ENCODE peak calls at places on chromosomes 13 and 19, in five cellular contexts. V, D, T, Z and R are unnamed samples.

GRCh38 chr19:23787106-23787505 is 28.4 kb upstream of the ZNF681 start:
- DNase-seq in V (no peak), D (no peak), T (no peak), Z (peak; percentile 1), R (peak; percentile 66)

GRCh38 chr19:24101459-24102122 is 14.6 kb downstream of the ZNF254 start:
- DNase-seq in V (no peak), D (no peak), T (no peak), Z (no peak), R (no peak)

GRCh38 chr19:47020992-47021496 is 1.4 kb downstream of the NPAS1 start:
- DNase-seq in V (no peak), D (no peak), T (no peak), Z (no peak), R (peak; percentile 29)

GRCh38 chr19:13262450-13262849 is 112.2 kb downstream of the IER2 start:
- DNase-seq in V (no peak), D (no peak), T (peak; percentile 75), Z (peak; percentile 61), R (peak; percentile 65)

GRCh38 chr13:98626298-98626940 is 49.5 kb upstream of the STK24 start:
- DNase-seq in V (no peak), D (no peak), T (no peak), Z (no peak), R (no peak)

GRCh38 chr13:33132644-33133440 is 116.6 kb downstream of the KL start:
- DNase-seq in V (no peak), D (no peak), T (no peak), Z (peak; percentile 75), R (peak; percentile 52)

GRCh38 chr19:42132030-42132628 is at the start of gene POU2F2:
- DNase-seq in V (no peak), D (no peak), T (no peak), Z (no peak), R (peak; percentile 30)

GRCh38 chr19:49058592-49058991 is 1.0 kb upstream of the CGB7 start:
- DNase-seq in V (no peak), D (no peak), T (peak; percentile 6), Z (peak; percentile 25), R (no peak)

GRCh38 chr13:46530084-46530935 is 22.7 kb upstream of the LRCH1 start:
- DNase-seq in V (no peak), D (peak; percentile 3), T (peak; percentile 29), Z (peak; percentile 54), R (peak; percentile 35)

GRCh38 chr19:8306235-8307054 is 1.7 kb downstream of the CD320 start:
- DNase-seq in V (no peak), D (no peak), T (no peak), Z (no peak), R (no peak)

GRCh38 chr13:30572859-30573275 is 44.9 kb upstream of the USPL1 start:
- DNase-seq in V (no peak), D (peak; percentile 59), T (peak; percentile 65), Z (peak; percentile 57), R (peak; percentile 76)

GRCh38 chr13:62294210-62294609 is 878.6 kb upstream of the PCDH20 start:
- DNase-seq in V (no peak), D (no peak), T (peak; percentile 16), Z (peak; percentile 18), R (peak; percentile 2)

GRCh38 chr19:900302-901111 is 7.2 kb downstream of the RNU6-9 start:
- DNase-seq in V (no peak), D (no peak), T (peak; percentile 40), Z (no peak), R (no peak)

GRCh38 chr13:29846475-29847256 is 3.8 kb downstream of the UBL3 start:
- DNase-seq in V (no peak), D (no peak), T (no peak), Z (no peak), R (no peak)

GRCh38 chr19:55498246-55498645 is 10.0 kb downstream of the SSC5D start:
- DNase-seq in V (no peak), D (no peak), T (no peak), Z (no peak), R (no peak)

GRCh38 chr19:13962738-13963602 is 10.7 kb downstream of the DCAF15 start:
- DNase-seq in V (no peak), D (no peak), T (no peak), Z (peak; percentile 60), R (no peak)

GRCh38 chr13:102571075-102571474 is 25.7 kb upstream of the TPP2 start:
- DNase-seq in V (no peak), D (no peak), T (no peak), Z (no peak), R (no peak)

GRCh38 chr13:20006206-20006605 is 47.7 kb downstream of the ZMYM2 start:
- DNase-seq in V (no peak), D (no peak), T (peak; percentile 7), Z (peak; percentile 81), R (peak; percentile 30)

GRCh38 chr19:44974809-44975347 is 19.7 kb downstream of the CLPTM1 start:
- DNase-seq in V (no peak), D (no peak), T (no peak), Z (no peak), R (no peak)

GRCh38 chr13:49082653-49083536 is 107.2 kb downstream of the FNDC3A start:
- DNase-seq in V (no peak), D (peak; percentile 65), T (no peak), Z (peak; percentile 96), R (peak; percentile 70)

GRCh38 chr19:30535011-30535410 is 162.8 kb downstream of the ZNF536 start:
- DNase-seq in V (no peak), D (no peak), T (no peak), Z (no peak), R (no peak)

GRCh38 chr13:41774605-41775218 is 186.2 kb downstream of the VWA8 start:
- DNase-seq in V (no peak), D (no peak), T (no peak), Z (no peak), R (no peak)

GRCh38 chr19:32691291-32691951 is at the start of gene NUDT19:
- DNase-seq in V (peak; percentile 47), D (peak; percentile 78), T (peak; percentile 87), Z (peak; percentile 73), R (peak; percentile 84)

GRCh38 chr19:11279505-11280236 is 16.3 kb upstream of the TSPAN16 start:
- DNase-seq in V (no peak), D (no peak), T (no peak), Z (no peak), R (no peak)

GRCh38 chr13:58619396-58620113 is 988.0 kb downstream of the PCDH17 start:
- DNase-seq in V (no peak), D (no peak), T (no peak), Z (no peak), R (peak; percentile 46)

GRCh38 chr19:13091400-13092161 is 11.1 kb downstream of the LYL1 start:
- DNase-seq in V (no peak), D (no peak), T (peak; percentile 43), Z (peak; percentile 75), R (peak; percentile 79)

GRCh38 chr13:27708325-27708724 is 84.0 kb upstream of the GSX1 start:
- DNase-seq in V (no peak), D (no peak), T (no peak), Z (no peak), R (no peak)

GRCh38 chr19:51458051-51458645 is at the start of gene SIGLEC8:
- DNase-seq in V (no peak), D (no peak), T (no peak), Z (no peak), R (no peak)

GRCh38 chr13:113929628-113930615 is 44.0 kb downstream of the C13orf46 start:
- DNase-seq in V (peak; percentile 12), D (no peak), T (no peak), Z (no peak), R (no peak)

GRCh38 chr19:12156254-12157058 is at the start of gene ZNF625:
- DNase-seq in V (peak; percentile 54), D (peak; percentile 82), T (peak; percentile 87), Z (peak; percentile 87), R (peak; percentile 91)